ENCODE peak calls at places on chromosome 5, in five cellular contexts. H is activated B cell treated with CpG ODN at 0.5 μM for 24 hours, K is lung, X is foreskin fibroblast, I is esophagus squamous epithelium. Q is an unnamed sample.

GRCh38 chr5:126384985-126385384 is 38.2 kb upstream of the GRAMD2B start:
- DNase-seq in K (no peak), H (no peak), I (no peak), X (peak; percentile 63), Q (no peak)

GRCh38 chr5:61809651-61810050 is 477.6 kb downstream of the ZSWIM6 start:
- DNase-seq in X (no peak), H (no peak), I (no peak), K (no peak), Q (no peak)

GRCh38 chr5:82784521-82784920 is 292.7 kb downstream of the TMEM167A start:
- DNase-seq in K (no peak), H (no peak), I (no peak), X (no peak), Q (no peak)

GRCh38 chr5:167947312-167947711 is 344.1 kb upstream of the WWC1 start:
- DNase-seq in I (no peak), K (no peak), H (no peak), X (no peak), Q (no peak)

GRCh38 chr5:130992095-130992494 is 173.0 kb downstream of the HINT1 start:
- DNase-seq in I (no peak), X (peak; percentile 85), H (no peak), K (no peak), Q (no peak)

GRCh38 chr5:5487961-5488360 is 65.5 kb downstream of the ICE1 start:
- DNase-seq in K (no peak), H (no peak), I (no peak), X (no peak), Q (no peak)

GRCh38 chr5:169561883-169562282 is 21.7 kb upstream of the SPDL1 start:
- DNase-seq in I (no peak), K (no peak), H (no peak), X (no peak), Q (no peak)

GRCh38 chr5:179125789-179126505 is 65.8 kb downstream of the ZNF354C start:
- DNase-seq in K (no peak), X (no peak), H (no peak), I (no peak), Q (peak; percentile 66)

GRCh38 chr5:59799668-59800374 is 93.7 kb downstream of the PDE4D start:
- DNase-seq in H (no peak), I (no peak), K (no peak), X (peak; percentile 78), Q (no peak)

GRCh38 chr5:174412941-174413340 is 311.4 kb upstream of the MSX2 start:
- DNase-seq in K (no peak), X (no peak), I (no peak), H (no peak), Q (no peak)

GRCh38 chr5:57246426-57246825 is 72.6 kb downstream of the GPBP1 start:
- DNase-seq in H (no peak), X (no peak), K (no peak), I (no peak), Q (no peak)

DNA sequence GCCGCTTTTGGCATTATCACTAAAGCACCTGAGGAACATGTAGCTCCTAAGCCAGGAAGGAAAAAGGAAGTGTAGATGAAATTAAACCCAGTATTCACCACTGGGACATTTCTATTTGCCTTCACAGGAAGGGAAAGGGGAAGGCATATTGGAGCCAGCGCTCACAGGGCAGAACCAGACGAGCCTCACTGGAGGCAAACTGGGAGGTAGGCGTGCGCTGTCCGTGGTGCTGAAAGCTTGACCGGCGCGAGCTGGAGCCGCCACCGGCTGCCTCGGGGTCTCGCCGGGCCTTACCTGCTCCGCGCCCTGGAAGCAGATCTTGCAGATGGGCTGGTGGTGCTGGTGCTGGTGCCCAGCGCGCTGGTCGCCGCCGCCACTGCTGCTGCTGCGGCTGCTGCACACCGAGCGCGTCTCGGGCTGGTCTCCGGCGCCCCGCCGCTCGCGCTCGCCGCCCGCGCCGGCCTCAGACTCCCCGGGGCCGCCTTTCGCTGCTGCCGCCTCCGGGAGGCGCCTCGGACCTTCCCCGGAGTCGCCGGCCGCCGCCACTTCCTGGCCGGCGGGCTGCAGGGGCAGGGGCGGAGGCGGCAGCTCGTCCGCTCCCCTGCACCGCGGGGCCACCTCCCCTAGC is 732 bp downstream of the MARCHF11 start:
- DNase-seq in K (peak; percentile 48), X (peak; percentile 70), I (no peak), H (no peak), Q (peak; percentile 92)
- TF ChIP-seq CTCF in K (no peak), X (no peak), I (no peak), H (no peak), Q (no peak)

DNA sequence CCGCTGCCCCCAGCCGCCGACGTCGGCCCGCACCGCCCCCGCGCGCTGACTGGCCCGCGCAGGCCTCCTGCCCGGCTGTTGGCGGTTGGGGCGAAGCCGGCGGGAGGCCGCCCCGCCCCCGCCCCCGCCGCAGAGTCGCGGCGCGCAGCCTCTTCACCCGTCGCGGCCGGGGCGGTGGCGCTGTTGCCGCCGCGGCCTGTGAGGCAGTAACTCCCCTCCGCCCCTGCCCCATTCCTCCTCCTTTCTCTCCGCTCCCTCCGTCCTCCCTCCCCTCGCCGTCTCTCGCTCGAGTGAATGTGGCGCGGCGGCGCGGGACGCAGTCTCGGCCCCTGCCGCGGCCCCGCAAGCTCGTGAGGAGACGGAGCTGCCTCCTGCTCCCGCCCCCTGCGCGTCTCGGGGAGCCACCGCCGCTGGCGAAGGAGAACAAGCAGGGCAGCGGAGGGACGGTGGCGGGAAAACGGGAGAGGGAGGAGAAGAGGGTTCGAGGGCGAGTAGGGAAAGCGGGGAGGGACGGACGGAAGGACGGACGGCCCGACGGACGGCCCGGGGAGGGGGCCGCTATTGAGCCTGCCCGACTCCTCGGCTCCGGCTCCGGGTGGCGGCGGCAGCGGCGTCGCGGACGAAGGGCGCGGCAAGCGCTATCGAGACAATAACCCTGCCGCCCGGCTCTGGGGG is 637 bp upstream of the ERBIN start:
- DNase-seq in H (peak; percentile 82), I (no peak), X (peak; percentile 93), K (peak; percentile 80), Q (peak; percentile 92)
- TF ChIP-seq CTCF in H (no peak), I (peak; percentile 50), X (peak; percentile 27), K (peak; percentile 12), Q (peak; percentile 58)

GRCh38 chr5:158676642-158677489 is 422.9 kb downstream of the EBF1 start:
- DNase-seq in H (no peak), X (no peak), K (no peak), I (no peak), Q (no peak)
- TF ChIP-seq CTCF in H (no peak), X (no peak), K (no peak), I (no peak), Q (peak; percentile 64)

GRCh38 chr5:119255571-119256356 is 100.1 kb upstream of the TNFAIP8 start:
- DNase-seq in X (no peak), I (no peak), K (no peak), H (no peak), Q (no peak)
- TF ChIP-seq CTCF in X (peak; percentile 11), I (peak; percentile 64), K (no peak), H (no peak), Q (no peak)

Q was measured in type B pancreatic cell.